ENCODE peak calls at places on chromosomes 6 and 20, in seven cellular contexts. One of them, this sample, is unnamed.

GRCh38 chr20:57669626-57670025 is 40.2 kb downstream of the PMEPA1 start:
- DNase-seq in mammary epithelial cell: no peak
- DNase-seq in activated T-cell treated with anti-CD3 and anti-CD28 coated beads for 4 hours: no peak
- DNase-seq in choroid plexus epithelial cell: no peak
- DNase-seq in tibial nerve: no peak
- DNase-seq in HTR-8/SVneo: no peak
- DNase-seq in fibroblast of lung: no peak
- DNase-seq in this sample: no peak

GRCh38 chr6:146347690-146348089 is 195.9 kb upstream of the RAB32 start:
- DNase-seq in tibial nerve: no peak
- DNase-seq in fibroblast of lung: no peak
- DNase-seq in activated T-cell treated with anti-CD3 and anti-CD28 coated beads for 4 hours: no peak
- DNase-seq in mammary epithelial cell: no peak
- DNase-seq in HTR-8/SVneo: no peak
- DNase-seq in choroid plexus epithelial cell: no peak
- DNase-seq in this sample: no peak

GRCh38 chr20:16803965-16804792 is 56.0 kb downstream of the OTOR start:
- DNase-seq in mammary epithelial cell: peak; percentile 28
- DNase-seq in fibroblast of lung: peak; percentile 46
- DNase-seq in tibial nerve: peak; percentile 48
- DNase-seq in HTR-8/SVneo: peak; percentile 57
- DNase-seq in activated T-cell treated with anti-CD3 and anti-CD28 coated beads for 4 hours: peak; percentile 1
- DNase-seq in choroid plexus epithelial cell: peak; percentile 71
- DNase-seq in this sample: peak; percentile 58

GRCh38 chr6:132715204-132715603 is 1.3 kb upstream of the VNN1 start:
- DNase-seq in mammary epithelial cell: peak; percentile 64
- DNase-seq in choroid plexus epithelial cell: peak; percentile 83
- DNase-seq in HTR-8/SVneo: peak; percentile 67
- DNase-seq in tibial nerve: no peak
- DNase-seq in activated T-cell treated with anti-CD3 and anti-CD28 coated beads for 4 hours: no peak
- DNase-seq in fibroblast of lung: peak; percentile 79
- DNase-seq in this sample: peak; percentile 66

GRCh38 chr6:170476360-170476759 is 76.7 kb downstream of the PSMB1 start:
- DNase-seq in fibroblast of lung: no peak
- DNase-seq in activated T-cell treated with anti-CD3 and anti-CD28 coated beads for 4 hours: no peak
- DNase-seq in HTR-8/SVneo: no peak
- DNase-seq in choroid plexus epithelial cell: no peak
- DNase-seq in mammary epithelial cell: no peak
- DNase-seq in tibial nerve: no peak
- DNase-seq in this sample: no peak

GRCh38 chr20:38673731-38674177 is 50.5 kb upstream of the SLC32A1 start:
- DNase-seq in tibial nerve: no peak
- DNase-seq in HTR-8/SVneo: peak; percentile 53
- DNase-seq in fibroblast of lung: no peak
- DNase-seq in activated T-cell treated with anti-CD3 and anti-CD28 coated beads for 4 hours: no peak
- DNase-seq in mammary epithelial cell: no peak
- DNase-seq in choroid plexus epithelial cell: peak; percentile 14
- DNase-seq in this sample: peak; percentile 7

GRCh38 chr6:901696-902455 is 208.9 kb upstream of the EXOC2 start:
- DNase-seq in fibroblast of lung: peak; percentile 78
- DNase-seq in tibial nerve: no peak
- DNase-seq in mammary epithelial cell: no peak
- DNase-seq in activated T-cell treated with anti-CD3 and anti-CD28 coated beads for 4 hours: no peak
- DNase-seq in HTR-8/SVneo: no peak
- DNase-seq in choroid plexus epithelial cell: peak; percentile 6
- DNase-seq in this sample: no peak

GRCh38 chr6:39756582-39756981 is 31.4 kb upstream of the KIF6 start:
- DNase-seq in fibroblast of lung: no peak
- DNase-seq in mammary epithelial cell: no peak
- DNase-seq in HTR-8/SVneo: no peak
- DNase-seq in choroid plexus epithelial cell: no peak
- DNase-seq in activated T-cell treated with anti-CD3 and anti-CD28 coated beads for 4 hours: no peak
- DNase-seq in tibial nerve: no peak
- DNase-seq in this sample: no peak

GRCh38 chr6:53441035-53441493 is 92.3 kb upstream of the ELOVL5 start:
- DNase-seq in choroid plexus epithelial cell: no peak
- DNase-seq in fibroblast of lung: peak; percentile 26
- DNase-seq in activated T-cell treated with anti-CD3 and anti-CD28 coated beads for 4 hours: no peak
- DNase-seq in HTR-8/SVneo: no peak
- DNase-seq in mammary epithelial cell: no peak
- DNase-seq in tibial nerve: no peak
- DNase-seq in this sample: no peak

GRCh38 chr6:135163440-135163738 is 17.7 kb upstream of the MYB start:
- DNase-seq in fibroblast of lung: no peak
- DNase-seq in mammary epithelial cell: no peak
- DNase-seq in activated T-cell treated with anti-CD3 and anti-CD28 coated beads for 4 hours: no peak
- DNase-seq in tibial nerve: no peak
- DNase-seq in HTR-8/SVneo: no peak
- DNase-seq in choroid plexus epithelial cell: no peak
- DNase-seq in this sample: no peak